ENCODE peak calls at places on chromosomes 12 and 14, in four cellular contexts. One of them, this sample, is unnamed.

GRCh38 chr14:85934886-85935254 is 404.9 kb downstream of the FLRT2 start:
- DNase-seq in uterus: no peak
- DNase-seq in T-cell: no peak
- DNase-seq in testis: no peak
- DNase-seq in this sample: no peak

GRCh38 chr12:70154960-70155589 is 88.2 kb upstream of the CNOT2 start:
- DNase-seq in T-cell: no peak
- DNase-seq in testis: no peak
- DNase-seq in uterus: no peak
- DNase-seq in this sample: no peak

GRCh38 chr12:71436696-71437095 is 2.9 kb upstream of the LGR5 start:
- DNase-seq in testis: no peak
- DNase-seq in uterus: no peak
- DNase-seq in T-cell: no peak
- DNase-seq in this sample: no peak

GRCh38 chr14:29580763-29581162 is 346.9 kb downstream of the PRKD1 start:
- DNase-seq in T-cell: no peak
- DNase-seq in testis: no peak
- DNase-seq in uterus: no peak
- DNase-seq in this sample: no peak

GRCh38 chr14:50667491-50668007 is 557 bp downstream of the SAV1 start:
- DNase-seq in testis: peak
- DNase-seq in uterus: peak
- DNase-seq in T-cell: peak
- DNase-seq in this sample: no peak

GRCh38 chr14:93045211-93045674 is 70.5 kb downstream of the ITPK1 start:
- DNase-seq in T-cell: no peak
- DNase-seq in uterus: no peak
- DNase-seq in testis: peak
- DNase-seq in this sample: no peak

GRCh38 chr14:90576981-90577660 is 180.3 kb downstream of the CALM1 start:
- DNase-seq in T-cell: no peak
- DNase-seq in testis: no peak
- DNase-seq in uterus: no peak
- DNase-seq in this sample: no peak

GRCh38 chr12:75961878-75962277 is 69.7 kb downstream of the PHLDA1 start:
- DNase-seq in T-cell: no peak
- DNase-seq in testis: no peak
- DNase-seq in uterus: no peak
- DNase-seq in this sample: no peak

GRCh38 chr14:85546390-85546789 is 16.4 kb downstream of the FLRT2 start:
- DNase-seq in uterus: no peak
- DNase-seq in T-cell: no peak
- DNase-seq in testis: no peak
- DNase-seq in this sample: no peak

GRCh38 chr12:112944028-112944690 is 5.9 kb downstream of the OAS3 start:
- DNase-seq in T-cell: no peak
- DNase-seq in testis: no peak
- DNase-seq in uterus: no peak
- DNase-seq in this sample: no peak

GRCh38 chr12:124847675-124848074 is 16.0 kb downstream of the SCARB1 start:
- DNase-seq in uterus: peak
- DNase-seq in testis: peak
- DNase-seq in T-cell: no peak
- DNase-seq in this sample: no peak

GRCh38 chr14:64720190-64720589 is 16.0 kb downstream of the PLEKHG3 start:
- DNase-seq in T-cell: no peak
- DNase-seq in uterus: peak
- DNase-seq in testis: no peak
- DNase-seq in this sample: no peak

GRCh38 chr14:58697927-58698641 is 60.3 kb downstream of the DACT1 start:
- DNase-seq in testis: no peak
- DNase-seq in T-cell: no peak
- DNase-seq in uterus: no peak
- DNase-seq in this sample: no peak

GRCh38 chr14:101874001-101874400 is 90.4 kb upstream of the DYNC1H1 start:
- DNase-seq in testis: no peak
- DNase-seq in uterus: no peak
- DNase-seq in T-cell: no peak
- DNase-seq in this sample: no peak

GRCh38 chr12:116376354-116377193 is 99.1 kb upstream of the MED13L start:
- DNase-seq in uterus: no peak
- DNase-seq in testis: no peak
- DNase-seq in T-cell: no peak
- DNase-seq in this sample: no peak

GRCh38 chr12:21559855-21560569 is 33.9 kb downstream of the SPX start:
- DNase-seq in T-cell: no peak
- DNase-seq in testis: no peak
- DNase-seq in uterus: no peak
- DNase-seq in this sample: no peak

GRCh38 chr14:36227802-36228201 is 51.3 kb upstream of the PTCSC3 start:
- DNase-seq in uterus: no peak
- DNase-seq in testis: no peak
- DNase-seq in T-cell: no peak
- DNase-seq in this sample: no peak

GRCh38 chr12:107515446-107515958 is 170.1 kb upstream of the PWP1 start:
- DNase-seq in testis: no peak
- DNase-seq in uterus: no peak
- DNase-seq in T-cell: no peak
- DNase-seq in this sample: no peak

GRCh38 chr14:21039059-21039422 is 3.1 kb upstream of the RNASE7 start:
- DNase-seq in uterus: peak
- DNase-seq in T-cell: no peak
- DNase-seq in testis: peak
- DNase-seq in this sample: peak

GRCh38 chr12:105109465-105110212 is 2.1 kb downstream of the WASHC4 start:
- DNase-seq in T-cell: no peak
- DNase-seq in uterus: no peak
- DNase-seq in testis: no peak
- DNase-seq in this sample: no peak

GRCh38 chr14:69922198-69922597 is 43.0 kb downstream of the SMOC1 start:
- DNase-seq in uterus: no peak
- DNase-seq in T-cell: no peak
- DNase-seq in testis: peak
- DNase-seq in this sample: no peak

GRCh38 chr12:49346659-49347306 is at the start of gene DNAJC22:
- DNase-seq in uterus: no peak
- DNase-seq in testis: peak
- DNase-seq in T-cell: no peak
- DNase-seq in this sample: no peak

GRCh38 chr12:60201891-60202290 is 606.1 kb downstream of the SLC16A7 start:
- DNase-seq in uterus: no peak
- DNase-seq in T-cell: no peak
- DNase-seq in testis: no peak
- DNase-seq in this sample: no peak

GRCh38 chr12:113232232-113232615 is 11.0 kb downstream of the TPCN1 start:
- DNase-seq in uterus: no peak
- DNase-seq in testis: no peak
- DNase-seq in T-cell: no peak
- DNase-seq in this sample: no peak

GRCh38 chr12:115341442-115341841 is 657.5 kb upstream of the TBX3 start:
- DNase-seq in testis: peak
- DNase-seq in T-cell: no peak
- DNase-seq in uterus: peak
- DNase-seq in this sample: no peak

GRCh38 chr14:61346793-61347192 is 25.4 kb downstream of the PRKCH start:
- DNase-seq in uterus: no peak
- DNase-seq in T-cell: no peak
- DNase-seq in testis: no peak
- DNase-seq in this sample: no peak

GRCh38 chr14:20197459-20197858 is 6.8 kb downstream of the OR11G2 start:
- DNase-seq in T-cell: no peak
- DNase-seq in uterus: no peak
- DNase-seq in testis: no peak
- DNase-seq in this sample: peak

GRCh38 chr12:16939871-16940306 is 333.9 kb upstream of the LMO3 start:
- DNase-seq in uterus: no peak
- DNase-seq in T-cell: no peak
- DNase-seq in testis: peak
- DNase-seq in this sample: peak

GRCh38 chr14:85867450-85867849 is 337.5 kb downstream of the FLRT2 start:
- DNase-seq in uterus: no peak
- DNase-seq in T-cell: no peak
- DNase-seq in testis: no peak
- DNase-seq in this sample: no peak

GRCh38 chr12:92912052-92912451 is 17.0 kb downstream of the EEA1 start:
- DNase-seq in uterus: no peak
- DNase-seq in testis: no peak
- DNase-seq in T-cell: no peak
- DNase-seq in this sample: no peak

GRCh38 chr12:104309446-104309993 is 6.0 kb downstream of the EID3 start:
- DNase-seq in uterus: no peak
- DNase-seq in T-cell: no peak
- DNase-seq in testis: no peak
- DNase-seq in this sample: no peak

GRCh38 chr12:7907009-7907408 is 29.0 kb downstream of the SLC2A3 start:
- DNase-seq in uterus: no peak
- DNase-seq in testis: peak
- DNase-seq in T-cell: no peak
- DNase-seq in this sample: no peak

GRCh38 chr12:27785882-27786570 is 6.0 kb upstream of the MANSC4 start:
- DNase-seq in testis: no peak
- DNase-seq in T-cell: no peak
- DNase-seq in uterus: no peak
- DNase-seq in this sample: no peak

GRCh38 chr12:19010087-19010486 is 119.4 kb upstream of the PLEKHA5 start:
- DNase-seq in testis: no peak
- DNase-seq in T-cell: no peak
- DNase-seq in uterus: no peak
- DNase-seq in this sample: no peak

GRCh38 chr12:63882844-63883243 is 38.3 kb downstream of the SRGAP1 start:
- DNase-seq in testis: no peak
- DNase-seq in T-cell: no peak
- DNase-seq in uterus: no peak
- DNase-seq in this sample: no peak

This sample was measured in lower lobe of right lung.